ENCODE peak calls at places on chromosomes 12 and 14, in nine cellular contexts. M, N, T, V, L, F, Q, K and S are unnamed samples.

GRCh38 chr12:124298685-124299410 is 4.0 kb downstream of the RFLNA start:
- DNase-seq in L (no peak), V (no peak), K (no peak), M (no peak), T (no peak), Q (no peak), F (peak; percentile 41), N (no peak), S (no peak)

GRCh38 chr14:56333361-56334279 is 215.4 kb downstream of the PELI2 start:
- DNase-seq in Q (no peak), K (peak; percentile 10), L (no peak), N (peak; percentile 89), T (no peak), M (no peak), V (no peak), F (no peak), S (peak; percentile 56)

GRCh38 chr12:121740847-121741246 is 28.3 kb downstream of the TMEM120B start:
- DNase-seq in M (no peak), F (no peak), V (no peak), K (no peak), N (no peak), L (no peak), T (no peak), Q (no peak), S (no peak)

GRCh38 chr12:132333766-132334165 is 4.4 kb upstream of the GALNT9 start:
- DNase-seq in L (no peak), Q (no peak), F (no peak), K (no peak), M (no peak), N (no peak), V (no peak), T (no peak), S (no peak)

GRCh38 chr12:26867084-26867483 is 34.1 kb upstream of the ITPR2 start:
- DNase-seq in K (no peak), M (no peak), Q (peak; percentile 87), L (no peak), N (no peak), V (no peak), F (no peak), T (no peak), S (no peak)

GRCh38 chr14:93970967-93971634 is 5.3 kb downstream of the ASB2 start:
- DNase-seq in N (no peak), L (no peak), V (no peak), T (no peak), F (no peak), K (no peak), M (peak; percentile 87), Q (peak; percentile 88), S (no peak)

GRCh38 chr14:100670017-100670974 is 56.4 kb upstream of the DLK1 start:
- DNase-seq in K (no peak), N (no peak), T (no peak), V (no peak), L (no peak), M (no peak), F (no peak), Q (no peak), S (no peak)

GRCh38 chr12:89529738-89530137 is 3.9 kb upstream of the POC1B start:
- DNase-seq in F (no peak), N (peak; percentile 75), T (no peak), L (no peak), Q (peak; percentile 48), M (no peak), K (peak; percentile 55), V (peak; percentile 30), S (peak; percentile 54)

GRCh38 chr14:48826058-48826457 is 760.1 kb downstream of the RPS29 start:
- DNase-seq in Q (no peak), M (no peak), L (no peak), V (no peak), N (no peak), F (no peak), K (no peak), T (no peak), S (no peak)

GRCh38 chr12:100857418-100857817 is 62.8 kb downstream of the ANO4 start:
- DNase-seq in K (no peak), F (no peak), M (no peak), N (no peak), T (no peak), V (no peak), L (no peak), Q (no peak), S (no peak)

GRCh38 chr12:46963977-46964376 is 115.4 kb upstream of the PCED1B start:
- DNase-seq in Q (no peak), V (no peak), F (no peak), T (peak; percentile 24), K (peak; percentile 83), L (no peak), N (peak; percentile 80), M (no peak), S (peak; percentile 78)

GRCh38 chr12:1034726-1035457 is 43.9 kb downstream of the ERC1 start:
- DNase-seq in F (no peak), K (no peak), M (no peak), Q (no peak), V (peak; percentile 51), L (no peak), N (no peak), T (no peak), S (no peak)

GRCh38 chr12:86376052-86376451 is 119.9 kb upstream of the MGAT4C start:
- DNase-seq in Q (no peak), L (peak; percentile 16), T (peak; percentile 29), F (no peak), M (no peak), N (no peak), V (no peak), K (no peak), S (no peak)

GRCh38 chr12:57460457-57461325 is 1.1 kb downstream of the GLI1 start:
- DNase-seq in N (no peak), F (no peak), Q (no peak), L (no peak), V (no peak), M (peak; percentile 58), K (no peak), T (no peak), S (no peak)

GRCh38 chr12:104436790-104437189 is 20.0 kb upstream of the CHST11 start:
- DNase-seq in L (no peak), N (no peak), V (no peak), T (no peak), M (no peak), K (no peak), Q (no peak), F (no peak), S (no peak)

DNA sequence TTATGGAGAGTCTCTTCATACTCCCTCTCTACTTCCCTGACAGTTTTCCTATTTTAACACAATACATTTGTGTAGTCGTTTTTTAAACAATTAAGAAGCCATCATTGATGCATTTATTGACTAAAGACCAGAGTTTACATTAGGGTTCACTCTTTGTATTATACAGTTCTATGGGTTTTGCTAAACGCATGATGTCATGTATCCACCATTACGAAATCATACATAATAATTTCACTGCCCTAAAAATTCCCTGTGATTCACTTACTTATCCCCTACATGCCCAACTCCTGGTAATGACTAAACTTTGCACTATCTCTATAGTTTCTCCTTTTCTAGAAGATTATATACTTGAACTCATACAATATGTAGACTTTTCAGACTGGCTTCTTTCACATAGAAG is 1016.5 kb upstream of the FOXG1 start:
- DNase-seq in V (no peak), K (no peak), Q (no peak), L (no peak), F (no peak), N (no peak), T (no peak), M (no peak), S (peak; percentile 3)
- TF ChIP-seq CTCF in V (no peak), K (no peak), Q (no peak), L (no peak), F (no peak), N (no peak), T (no peak), M (no peak), S (no peak)

DNA sequence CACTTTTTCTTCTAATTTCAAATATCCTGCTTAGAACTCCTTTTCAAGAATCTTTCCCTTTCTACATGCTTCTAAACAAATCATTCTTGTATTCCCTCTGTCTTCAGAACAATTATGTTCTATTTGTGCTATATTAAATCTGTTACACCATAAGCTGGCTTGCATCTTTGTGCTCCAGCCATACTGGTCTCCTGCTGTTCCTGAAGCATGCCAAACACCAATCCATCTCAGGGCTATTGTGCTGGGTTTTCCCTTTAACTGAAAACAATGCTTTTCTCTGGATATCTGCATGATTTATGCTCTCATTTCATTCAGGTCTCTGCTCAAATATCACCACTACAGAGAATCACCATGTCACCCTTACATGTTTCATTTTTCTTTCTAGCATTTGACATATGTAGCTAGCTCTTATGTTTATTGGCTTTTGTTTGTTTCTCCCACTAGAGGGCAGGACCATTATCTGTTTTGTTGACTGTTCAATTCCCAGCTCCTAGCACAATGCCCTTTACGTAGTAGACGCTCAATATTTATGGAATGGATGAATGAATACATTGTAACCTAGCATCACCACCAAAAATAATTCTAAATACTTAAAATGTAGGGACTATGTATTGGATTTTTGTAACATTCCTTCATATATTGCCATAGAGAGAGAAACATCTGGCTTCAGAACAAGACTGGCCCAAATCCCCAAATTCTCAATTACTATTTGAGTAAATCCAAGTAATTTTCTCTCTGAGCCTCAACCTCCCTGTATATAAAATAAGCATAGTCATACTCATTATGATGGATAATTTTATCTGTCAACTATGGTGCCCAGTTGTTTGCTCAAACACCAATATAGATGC is 302.0 kb upstream of the SYT1 start:
- DNase-seq in T (no peak), N (peak; percentile 36), F (no peak), L (no peak), Q (peak; percentile 8), K (peak; percentile 6), M (no peak), V (no peak), S (peak; percentile 47)
- TF ChIP-seq CTCF in T (no peak), N (peak; percentile 46), F (no peak), L (peak; percentile 7), Q (peak; percentile 19), K (peak; percentile 33), M (no peak), V (peak; percentile 32), S (peak; percentile 32)

GRCh38 chr14:54001189-54001878 is 44.7 kb upstream of the BMP4 start:
- DNase-seq in F (no peak), N (peak; percentile 8), T (no peak), Q (no peak), M (no peak), V (no peak), K (no peak), L (no peak), S (peak; percentile 6)
- TF ChIP-seq CTCF in F (no peak), N (no peak), T (no peak), Q (no peak), M (no peak), V (peak; percentile 5), K (no peak), L (no peak), S (no peak)

GRCh38 chr14:43361766-43362165 is 1145.3 kb downstream of the FSCB start:
- DNase-seq in T (no peak), Q (no peak), N (no peak), V (no peak), L (no peak), K (no peak), F (no peak), M (no peak), S (no peak)
- TF ChIP-seq CTCF in T (no peak), Q (no peak), N (no peak), V (no peak), L (no peak), K (no peak), F (no peak), M (no peak), S (no peak)

DNA sequence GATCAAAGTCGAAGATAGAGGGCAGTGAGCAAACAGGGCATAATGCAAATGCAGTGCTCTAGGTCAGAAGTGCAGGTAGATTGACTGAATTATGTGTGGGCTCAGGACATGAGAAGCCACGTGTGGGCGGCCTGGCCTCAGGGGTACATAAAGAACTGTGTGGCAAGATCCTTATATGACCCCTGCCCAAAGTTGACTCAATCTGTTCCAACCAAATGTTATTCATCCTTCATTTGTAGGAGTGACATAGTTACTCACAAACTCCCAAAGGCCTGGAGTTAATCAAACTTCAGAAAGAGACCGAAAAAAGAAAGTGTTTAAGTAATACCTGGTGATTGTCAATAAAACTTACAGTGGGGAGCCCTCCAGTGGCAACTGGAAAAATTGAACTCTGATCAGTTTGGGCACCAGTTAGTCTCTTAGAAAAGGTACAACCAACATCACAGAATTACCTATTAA is 150.4 kb upstream of the FAR2 start:
- DNase-seq in F (no peak), V (no peak), Q (peak; percentile 31), T (no peak), L (no peak), M (peak; percentile 22), K (peak; percentile 34), N (peak; percentile 80), S (peak; percentile 46)
- TF ChIP-seq CTCF in F (peak; percentile 32), V (peak; percentile 24), Q (peak; percentile 40), T (peak; percentile 52), L (peak; percentile 60), M (peak; percentile 38), K (peak; percentile 36), N (peak; percentile 51), S (peak; percentile 58)